ENCODE peak calls at places on chromosomes 11 and 22, in seven cellular contexts. One of them, this sample, is unnamed.

GRCh38 chr22:25383278-25383820 is 163.9 kb downstream of the CRYBB2 start:
- DNase-seq in IMR-90: no peak
- DNase-seq in neuronal stem cell: no peak
- DNase-seq in trophoblast cell: no peak
- DNase-seq in H1: no peak
- DNase-seq in H9: no peak
- DNase-seq in mesenchymal stem cell: no peak
- DNase-seq in this sample: no peak

GRCh38 chr22:40525250-40525884 is 111.2 kb downstream of the MRTFA start:
- DNase-seq in IMR-90: peak; percentile 46
- DNase-seq in neuronal stem cell: no peak
- DNase-seq in trophoblast cell: peak; percentile 52
- DNase-seq in H1: peak; percentile 71
- DNase-seq in H9: peak; percentile 43
- DNase-seq in mesenchymal stem cell: peak; percentile 45
- DNase-seq in this sample: peak; percentile 61

GRCh38 chr11:60609632-60610031 is 89.8 kb upstream of the MS4A8 start:
- DNase-seq in IMR-90: no peak
- DNase-seq in neuronal stem cell: no peak
- DNase-seq in trophoblast cell: no peak
- DNase-seq in H1: no peak
- DNase-seq in H9: no peak
- DNase-seq in mesenchymal stem cell: no peak
- DNase-seq in this sample: no peak

GRCh38 chr11:35585411-35585810 is 32.8 kb upstream of the FJX1 start:
- DNase-seq in IMR-90: no peak
- DNase-seq in neuronal stem cell: no peak
- DNase-seq in trophoblast cell: no peak
- DNase-seq in H1: no peak
- DNase-seq in H9: no peak
- DNase-seq in mesenchymal stem cell: no peak
- DNase-seq in this sample: no peak

GRCh38 chr22:50522208-50522805 is 3.1 kb downstream of the SCO2 start:
- DNase-seq in IMR-90: no peak
- DNase-seq in neuronal stem cell: no peak
- DNase-seq in trophoblast cell: no peak
- DNase-seq in H1: no peak
- DNase-seq in H9: no peak
- DNase-seq in mesenchymal stem cell: no peak
- DNase-seq in this sample: no peak

GRCh38 chr11:70085815-70086769 is 8.0 kb downstream of the ANO1 start:
- DNase-seq in IMR-90: peak; percentile 8
- DNase-seq in neuronal stem cell: no peak
- DNase-seq in trophoblast cell: no peak
- DNase-seq in H1: no peak
- DNase-seq in H9: no peak
- DNase-seq in mesenchymal stem cell: no peak
- DNase-seq in this sample: no peak

GRCh38 chr11:85718991-85719807 is 33.2 kb upstream of the CCDC89 start:
- DNase-seq in IMR-90: peak; percentile 100
- DNase-seq in neuronal stem cell: peak; percentile 64
- DNase-seq in trophoblast cell: peak; percentile 83
- DNase-seq in H1: peak; percentile 54
- DNase-seq in H9: peak; percentile 63
- DNase-seq in mesenchymal stem cell: peak; percentile 93
- DNase-seq in this sample: peak; percentile 97

GRCh38 chr11:1912314-1912878 is 7.1 kb upstream of the TNNT3 start:
- DNase-seq in IMR-90: no peak
- DNase-seq in neuronal stem cell: no peak
- DNase-seq in trophoblast cell: no peak
- DNase-seq in H1: no peak
- DNase-seq in H9: no peak
- DNase-seq in mesenchymal stem cell: no peak
- DNase-seq in this sample: no peak

GRCh38 chr11:64571410-64572091 is 19.5 kb upstream of the SLC22A12 start:
- DNase-seq in IMR-90: no peak
- DNase-seq in neuronal stem cell: no peak
- DNase-seq in trophoblast cell: peak; percentile 80
- DNase-seq in H1: no peak
- DNase-seq in H9: peak; percentile 18
- DNase-seq in mesenchymal stem cell: no peak
- DNase-seq in this sample: peak; percentile 71

GRCh38 chr11:125085301-125086081 is 22.4 kb downstream of the SLC37A2 start:
- DNase-seq in IMR-90: no peak
- DNase-seq in neuronal stem cell: no peak
- DNase-seq in trophoblast cell: no peak
- DNase-seq in H1: no peak
- DNase-seq in H9: peak; percentile 61
- DNase-seq in mesenchymal stem cell: no peak
- DNase-seq in this sample: peak; percentile 30

GRCh38 chr22:35071784-35072183 is 5.8 kb downstream of the ISX start:
- DNase-seq in IMR-90: no peak
- DNase-seq in neuronal stem cell: no peak
- DNase-seq in trophoblast cell: no peak
- DNase-seq in H1: no peak
- DNase-seq in H9: no peak
- DNase-seq in mesenchymal stem cell: no peak
- DNase-seq in this sample: no peak

GRCh38 chr22:37547249-37547741 is 13.0 kb upstream of the CDC42EP1 start:
- DNase-seq in IMR-90: no peak
- DNase-seq in neuronal stem cell: no peak
- DNase-seq in trophoblast cell: peak; percentile 16
- DNase-seq in H1: no peak
- DNase-seq in H9: no peak
- DNase-seq in mesenchymal stem cell: peak; percentile 57
- DNase-seq in this sample: no peak

GRCh38 chr11:44300881-44301855 is 8.8 kb downstream of the ALX4 start:
- DNase-seq in IMR-90: no peak
- DNase-seq in neuronal stem cell: no peak
- DNase-seq in trophoblast cell: peak; percentile 54
- DNase-seq in H1: no peak
- DNase-seq in H9: no peak
- DNase-seq in mesenchymal stem cell: peak; percentile 68
- DNase-seq in this sample: no peak

GRCh38 chr11:10350341-10350740 is 45.5 kb downstream of the ADM start:
- DNase-seq in IMR-90: peak; percentile 86
- DNase-seq in neuronal stem cell: no peak
- DNase-seq in trophoblast cell: peak; percentile 99
- DNase-seq in H1: no peak
- DNase-seq in H9: peak; percentile 91
- DNase-seq in mesenchymal stem cell: peak; percentile 78
- DNase-seq in this sample: peak; percentile 98

GRCh38 chr11:16986434-16987204 is 27.6 kb downstream of the PLEKHA7 start:
- DNase-seq in IMR-90: no peak
- DNase-seq in neuronal stem cell: no peak
- DNase-seq in trophoblast cell: no peak
- DNase-seq in H1: no peak
- DNase-seq in H9: peak; percentile 48
- DNase-seq in mesenchymal stem cell: no peak
- DNase-seq in this sample: peak; percentile 79

DNA sequence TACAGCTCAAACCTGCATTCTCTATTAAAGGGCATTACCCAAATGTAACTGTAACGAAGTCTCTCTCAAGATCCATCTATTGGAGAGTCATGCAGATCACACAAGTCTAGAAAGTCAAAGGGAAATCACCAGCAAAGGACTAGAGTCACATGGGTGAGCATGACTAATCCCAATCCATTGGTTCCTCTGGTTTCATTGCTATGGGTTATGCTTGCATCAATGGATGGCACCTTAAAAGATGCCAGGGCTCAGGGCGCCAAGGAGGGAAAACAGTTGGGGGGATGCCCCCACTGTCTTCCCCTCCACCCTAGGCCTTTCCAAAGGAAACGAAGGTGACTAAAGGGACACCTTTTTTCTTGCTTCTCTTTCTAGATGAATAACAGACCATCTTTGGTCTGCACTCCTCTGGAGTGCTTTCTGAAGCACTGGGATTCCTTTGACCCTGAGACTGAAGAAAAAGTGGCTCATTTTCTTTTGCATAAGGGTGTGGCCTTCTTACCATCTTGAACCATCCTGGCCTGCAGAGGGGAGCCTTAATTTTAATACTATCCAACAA is 8.1 kb downstream of the NXPE4 start:
- DNase-seq in IMR-90: no peak
- DNase-seq in neuronal stem cell: no peak
- DNase-seq in trophoblast cell: no peak
- DNase-seq in H1: no peak
- DNase-seq in H9: no peak
- DNase-seq in mesenchymal stem cell: no peak
- DNase-seq in this sample: peak; percentile 1
- H2BK120ac ChIP-seq in IMR-90: no peak overlapping the region
- H2BK120ac ChIP-seq in neuronal stem cell: no peak overlapping the region
- H2BK120ac ChIP-seq in trophoblast cell: no peak overlapping the region
- H2BK120ac ChIP-seq in H1: no peak overlapping the region
- H2BK120ac ChIP-seq in H9: no peak overlapping the region
- H2BK120ac ChIP-seq in mesenchymal stem cell: no peak overlapping the region
- H2BK120ac ChIP-seq in this sample: no peak overlapping the region

GRCh38 chr22:44427506-44428470 is 70.2 kb downstream of the RTL6 start:
- DNase-seq in IMR-90: no peak
- DNase-seq in neuronal stem cell: no peak
- DNase-seq in trophoblast cell: no peak
- DNase-seq in H1: no peak
- DNase-seq in H9: no peak
- DNase-seq in mesenchymal stem cell: no peak
- DNase-seq in this sample: no peak

GRCh38 chr22:44428941-44429615 is 69.0 kb downstream of the RTL6 start:
- DNase-seq in IMR-90: no peak
- DNase-seq in neuronal stem cell: no peak
- DNase-seq in trophoblast cell: no peak
- DNase-seq in H1: no peak
- DNase-seq in H9: peak; percentile 27
- DNase-seq in mesenchymal stem cell: no peak
- DNase-seq in this sample: no peak

GRCh38 chr22:44429941-44430587 is 68.0 kb downstream of the RTL6 start:
- DNase-seq in IMR-90: no peak
- DNase-seq in neuronal stem cell: no peak
- DNase-seq in trophoblast cell: no peak
- DNase-seq in H1: no peak
- DNase-seq in H9: no peak
- DNase-seq in mesenchymal stem cell: no peak
- DNase-seq in this sample: no peak

GRCh38 chr22:44430716-44431115 is 67.3 kb downstream of the RTL6 start:
- DNase-seq in IMR-90: no peak
- DNase-seq in neuronal stem cell: no peak
- DNase-seq in trophoblast cell: no peak
- DNase-seq in H1: no peak
- DNase-seq in H9: no peak
- DNase-seq in mesenchymal stem cell: no peak
- DNase-seq in this sample: no peak

GRCh38 chr22:44431256-44431655 is 66.8 kb downstream of the RTL6 start:
- DNase-seq in IMR-90: no peak
- DNase-seq in neuronal stem cell: no peak
- DNase-seq in trophoblast cell: no peak
- DNase-seq in H1: no peak
- DNase-seq in H9: no peak
- DNase-seq in mesenchymal stem cell: no peak
- DNase-seq in this sample: no peak
- H3K4me1 ChIP-seq in IMR-90: peaks cover 2% of the 10 kb centered on the region
- H3K4me1 ChIP-seq in neuronal stem cell: peaks cover 7% of the 10 kb centered on the region
- H3K4me1 ChIP-seq in trophoblast cell: no peaks in the 10 kb centered on the region
- H3K4me1 ChIP-seq in H1: peaks cover 3% of the 10 kb centered on the region
- H3K4me1 ChIP-seq in H9: peaks cover 4% of the 10 kb centered on the region
- H3K4me1 ChIP-seq in mesenchymal stem cell: no peaks in the 10 kb centered on the region
- H3K4me1 ChIP-seq in this sample: no peaks in the 10 kb centered on the region

DNA sequence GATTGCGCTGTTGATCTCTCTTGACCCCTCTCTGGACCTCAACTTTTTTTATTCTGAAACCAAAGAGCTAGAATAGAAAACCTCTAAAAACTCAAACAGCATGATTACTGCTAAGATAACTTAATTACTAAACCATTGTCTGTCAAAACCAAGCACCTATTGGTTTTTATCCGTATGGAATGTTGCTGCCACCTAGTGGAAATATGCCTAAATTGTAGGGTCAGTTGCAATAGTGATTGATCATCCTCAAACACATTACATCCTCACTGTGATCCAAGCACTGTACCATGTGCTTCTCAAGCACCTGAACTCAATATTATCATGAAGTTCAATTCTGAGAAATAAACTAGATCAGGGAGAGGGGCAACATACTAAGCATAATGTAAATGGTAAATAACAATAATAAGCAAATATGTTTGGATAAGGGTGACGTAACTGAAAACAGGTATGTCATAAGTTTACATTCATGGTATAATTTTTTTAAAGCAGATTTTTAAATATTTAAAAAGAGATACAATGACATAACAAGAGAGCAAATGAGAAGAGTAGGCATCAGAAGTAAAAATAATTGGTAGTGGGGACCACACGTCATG is 3.8 kb upstream of the OR5A2 start:
- DNase-seq in IMR-90: peak; percentile 45
- DNase-seq in neuronal stem cell: peak; percentile 76
- DNase-seq in trophoblast cell: peak; percentile 42
- DNase-seq in H1: peak; percentile 48
- DNase-seq in H9: no peak
- DNase-seq in mesenchymal stem cell: peak; percentile 46
- DNase-seq in this sample: peak; percentile 77
- H2BK120ac ChIP-seq in IMR-90: no peak overlapping the region
- H2BK120ac ChIP-seq in neuronal stem cell: no peak overlapping the region
- H2BK120ac ChIP-seq in trophoblast cell: no peak overlapping the region
- H2BK120ac ChIP-seq in H1: no peak overlapping the region
- H2BK120ac ChIP-seq in H9: no peak overlapping the region
- H2BK120ac ChIP-seq in mesenchymal stem cell: no peak overlapping the region
- H2BK120ac ChIP-seq in this sample: no peak overlapping the region

GRCh38 chr22:23786752-23787599 is at the start of gene SMARCB1:
- DNase-seq in IMR-90: peak; percentile 91
- DNase-seq in neuronal stem cell: peak; percentile 88
- DNase-seq in trophoblast cell: peak; percentile 85
- DNase-seq in H1: peak; percentile 95
- DNase-seq in H9: peak; percentile 84
- DNase-seq in mesenchymal stem cell: peak; percentile 97
- DNase-seq in this sample: peak; percentile 93

GRCh38 chr22:23787600-23787896 is 782 bp downstream of the SMARCB1 start:
- DNase-seq in IMR-90: no peak
- DNase-seq in neuronal stem cell: no peak
- DNase-seq in trophoblast cell: no peak
- DNase-seq in H1: no peak
- DNase-seq in H9: no peak
- DNase-seq in mesenchymal stem cell: no peak
- DNase-seq in this sample: no peak

GRCh38 chr22:23784215-23784732 is 2.5 kb upstream of the SMARCB1 start:
- DNase-seq in IMR-90: peak; percentile 41
- DNase-seq in neuronal stem cell: no peak
- DNase-seq in trophoblast cell: no peak
- DNase-seq in H1: no peak
- DNase-seq in H9: no peak
- DNase-seq in mesenchymal stem cell: peak; percentile 67
- DNase-seq in this sample: no peak

GRCh38 chr22:23787910-23788309 is 1.1 kb downstream of the SMARCB1 start:
- DNase-seq in IMR-90: no peak
- DNase-seq in neuronal stem cell: no peak
- DNase-seq in trophoblast cell: no peak
- DNase-seq in H1: no peak
- DNase-seq in H9: no peak
- DNase-seq in mesenchymal stem cell: no peak
- DNase-seq in this sample: no peak

DNA sequence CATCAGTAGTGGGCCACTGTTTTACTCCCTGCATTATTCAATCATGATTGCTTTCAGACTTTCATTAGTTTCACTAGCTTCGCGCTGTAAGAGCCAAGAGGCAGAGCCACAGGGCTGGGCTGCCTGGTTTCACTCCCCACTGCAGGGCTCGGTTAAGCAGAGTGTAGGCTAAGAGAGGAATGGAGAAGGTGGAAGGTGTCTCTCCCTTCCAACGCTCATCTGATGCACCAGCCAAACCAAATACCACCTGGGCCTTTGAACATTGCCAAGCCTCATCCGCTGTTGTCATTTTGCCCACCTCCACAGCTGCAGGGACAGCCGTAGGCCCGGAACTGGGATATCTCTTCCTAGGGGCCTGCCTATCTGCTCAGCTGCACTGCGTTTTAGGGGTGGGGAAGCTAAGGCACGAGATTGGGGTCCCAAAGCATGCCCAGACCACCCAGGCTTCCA is 480 bp upstream of the SMARCB1 start:
- DNase-seq in IMR-90: no peak
- DNase-seq in neuronal stem cell: no peak
- DNase-seq in trophoblast cell: no peak
- DNase-seq in H1: peak; percentile 57
- DNase-seq in H9: no peak
- DNase-seq in mesenchymal stem cell: no peak
- DNase-seq in this sample: no peak
- H3K4me1 ChIP-seq in IMR-90: peaks cover 27% of the 10 kb centered on the region
- H3K4me1 ChIP-seq in neuronal stem cell: peaks cover 11% of the 10 kb centered on the region
- H3K4me1 ChIP-seq in trophoblast cell: peaks cover 10% of the 10 kb centered on the region
- H3K4me1 ChIP-seq in H1: peaks cover 3% of the 10 kb centered on the region
- H3K4me1 ChIP-seq in H9: peaks cover 2% of the 10 kb centered on the region
- H3K4me1 ChIP-seq in mesenchymal stem cell: peaks cover 33% of the 10 kb centered on the region
- H3K4me1 ChIP-seq in this sample: peaks cover 3% of the 10 kb centered on the region